ENCODE peak calls at places on chromosome 2, in four cellular contexts. U, H, W and A are unnamed samples. For H3K9me3, the result is how much of the 10 kb centered on the place peaks cover.

GRCh38 chr2:10234409-10235094 is 68.2 kb upstream of the HPCAL1 start:
- DNase-seq in U (peak), H (no peak), W (no peak), A (no peak)

GRCh38 chr2:47076586-47077441 is 78.3 kb downstream of the STPG4 start:
- DNase-seq in U (no peak), H (no peak), W (peak), A (no peak)

GRCh38 chr2:54728669-54729120 is 5.2 kb downstream of the EML6 start:
- DNase-seq in U (no peak), H (no peak), W (no peak), A (no peak)

GRCh38 chr2:47237375-47238357 is 82.6 kb upstream of the STPG4 start:
- DNase-seq in U (no peak), H (no peak), W (peak), A (no peak)

GRCh38 chr2:38155-38554 is 8.2 kb downstream of the FAM110C start:
- DNase-seq in U (peak), H (no peak), W (no peak), A (no peak)

GRCh38 chr2:181771355-181771754 is 91.0 kb upstream of the NEUROD1 start:
- DNase-seq in U (no peak), H (no peak), W (no peak), A (no peak)

GRCh38 chr2:177338177-177338721 is 54.3 kb upstream of the AGPS start:
- DNase-seq in U (no peak), H (no peak), W (no peak), A (no peak)

GRCh38 chr2:230758566-230759480 is 46.2 kb downstream of the CAB39 start:
- DNase-seq in U (no peak), H (no peak), W (no peak), A (no peak)

GRCh38 chr2:236063994-236064393 is 104.2 kb downstream of the GBX2 start:
- DNase-seq in U (no peak), H (no peak), W (no peak), A (no peak)

GRCh38 chr2:43174368-43175186 is 51.8 kb downstream of the ZFP36L2 start:
- DNase-seq in U (no peak), H (peak), W (no peak), A (no peak)

GRCh38 chr2:240213476-240214391 is 73.3 kb upstream of the OTOS start:
- DNase-seq in U (peak), H (no peak), W (no peak), A (no peak)

GRCh38 chr2:164155558-164155957 is 419.8 kb upstream of the FIGN start:
- DNase-seq in U (no peak), H (no peak), W (no peak), A (no peak)

GRCh38 chr2:104853926-104854506 is at the start of gene POU3F3:
- DNase-seq in U (peak), H (peak), W (peak), A (peak)

GRCh38 chr2:109188924-109189323 is 59.9 kb downstream of the SH3RF3 start:
- DNase-seq in U (no peak), H (no peak), W (no peak), A (no peak)

GRCh38 chr2:112691761-112692370 is 29.0 kb upstream of the NT5DC4 start:
- DNase-seq in U (no peak), H (no peak), W (no peak), A (no peak)

GRCh38 chr2:175990099-175990498 is 12.0 kb downstream of the LNPK start:
- DNase-seq in U (no peak), H (no peak), W (no peak), A (no peak)

GRCh38 chr2:23824777-23825212 is 102.1 kb downstream of the ATAD2B start:
- DNase-seq in U (no peak), H (peak), W (no peak), A (peak)

GRCh38 chr2:210324458-210324857 is 9.5 kb upstream of the MYL1 start:
- DNase-seq in U (no peak), H (no peak), W (no peak), A (no peak)

GRCh38 chr2:11873766-11874165 is 127.3 kb downstream of the LPIN1 start:
- DNase-seq in U (no peak), H (no peak), W (no peak), A (no peak)

GRCh38 chr2:84065857-84066256 is 393.2 kb downstream of the SUCLG1 start:
- DNase-seq in U (no peak), H (no peak), W (no peak), A (no peak)

GRCh38 chr2:226903179-226903578 is 67.3 kb downstream of the RHBDD1 start:
- DNase-seq in U (no peak), H (no peak), W (no peak), A (no peak)

GRCh38 chr2:168456526-168457176 is 579 bp downstream of the CERS6 start:
- DNase-seq in U (peak), H (peak), W (peak), A (peak)

GRCh38 chr2:135997380-135997779 is 12.0 kb upstream of the DARS1 start:
- DNase-seq in U (no peak), H (no peak), W (no peak), A (peak)

GRCh38 chr2:197414039-197414438 is 20.8 kb downstream of the SF3B1 start:
- DNase-seq in U (no peak), H (no peak), W (no peak), A (no peak)

GRCh38 chr2:9108210-9108967 is 98.2 kb upstream of the ASAP2 start:
- DNase-seq in U (no peak), H (no peak), W (no peak), A (no peak)
- H3K9me3 ChIP-seq in U (under half), H (under half), W (under half), A (under half)

DNA sequence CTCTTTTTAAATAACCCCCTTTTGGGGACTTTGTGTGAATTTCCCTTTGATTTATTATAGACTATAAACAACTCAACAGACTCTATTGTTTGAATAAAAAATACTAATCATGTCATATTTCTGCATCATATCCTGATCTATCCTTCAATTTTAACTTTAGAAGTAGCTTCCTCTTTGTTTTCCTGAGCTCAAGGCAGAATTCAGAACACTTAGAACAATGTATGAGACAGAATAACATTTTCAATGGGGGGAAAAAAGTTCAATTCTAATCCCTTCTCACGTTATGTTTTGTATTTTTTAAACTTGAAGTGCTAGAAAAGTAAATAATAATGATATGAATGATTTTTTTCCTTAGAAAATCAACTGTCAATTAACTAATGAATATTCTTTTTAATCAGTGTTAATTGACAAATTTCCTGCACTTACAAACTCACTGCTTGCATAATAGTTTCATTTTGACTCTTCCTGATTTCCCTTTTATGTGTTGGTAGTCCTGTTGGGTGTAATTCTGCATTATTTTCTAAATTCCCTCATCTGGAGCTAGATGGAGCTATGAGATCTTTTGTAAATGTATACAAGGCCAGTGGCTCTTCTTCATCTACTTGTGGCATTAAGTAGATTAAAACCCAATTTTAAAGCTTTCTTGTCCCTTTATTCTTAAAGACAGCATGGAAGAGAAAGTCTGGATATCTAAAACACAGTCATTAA is 326.1 kb downstream of the PARD3B start:
- DNase-seq in U (no peak), H (peak), W (no peak), A (no peak)
- H3K9me3 ChIP-seq in U (under half), H (under half), W (under half), A (under half)

GRCh38 chr2:196130039-196130825 is 41.1 kb downstream of the STK17B start:
- DNase-seq in U (no peak), H (no peak), W (no peak), A (no peak)
- H3K9me3 ChIP-seq in U (under half), H (under half), W (under half), A (under half)

DNA sequence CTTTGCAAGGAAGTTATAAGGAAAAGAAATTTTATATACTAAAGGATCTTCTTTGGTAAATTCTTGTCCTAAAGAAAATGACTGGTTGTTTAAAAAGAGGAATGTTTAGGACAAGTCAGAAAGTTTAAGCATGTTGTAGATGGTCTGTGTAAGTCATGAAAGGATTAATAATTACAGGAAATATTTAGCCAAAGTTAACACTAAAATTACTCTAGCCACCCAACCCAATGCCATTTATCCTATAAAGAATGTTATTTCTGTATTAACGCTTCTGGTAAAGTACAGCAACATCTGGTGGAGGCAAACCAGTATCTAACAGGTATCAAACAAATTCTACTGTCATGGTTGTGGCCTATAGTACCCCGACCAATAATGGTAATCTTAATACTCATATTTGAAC is 546.9 kb upstream of the PKDCC start:
- DNase-seq in U (no peak), H (no peak), W (no peak), A (no peak)
- H3K9me3 ChIP-seq in U (under half), H (under half), W (under half), A (under half)

DNA sequence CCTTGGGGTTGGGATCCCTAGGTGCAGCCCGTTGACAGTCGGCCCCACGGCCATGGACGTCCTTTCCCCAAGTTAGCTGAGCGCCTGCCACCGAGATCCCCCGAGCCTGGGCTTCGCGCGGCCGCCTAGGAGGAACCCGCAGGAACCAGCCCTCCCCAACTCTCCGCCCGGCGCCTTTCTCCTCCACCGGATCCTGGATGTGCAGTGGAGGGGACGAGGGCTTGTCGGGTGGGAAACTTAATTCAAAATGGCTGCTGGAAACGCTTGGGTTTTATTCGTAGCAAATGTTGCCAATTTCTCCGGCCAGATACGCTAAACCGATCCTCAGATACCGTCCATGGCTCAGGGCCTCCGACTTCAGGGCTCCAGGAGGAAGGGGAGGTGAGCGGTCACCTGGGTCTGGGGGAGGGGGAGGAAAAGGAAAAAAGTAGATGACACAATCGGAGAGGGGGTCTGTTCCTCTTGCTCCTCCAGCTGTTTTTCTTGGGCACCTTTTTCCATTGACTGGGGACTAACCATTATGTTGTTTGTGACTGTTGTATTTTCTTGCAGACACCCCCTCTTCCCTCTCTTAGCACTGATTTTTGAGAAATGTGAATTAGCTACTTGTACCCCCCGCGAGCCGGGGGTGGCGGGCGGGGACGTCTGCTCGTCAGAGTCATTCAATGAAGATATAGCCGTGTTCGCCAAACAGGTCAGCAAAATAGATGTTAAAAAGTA is 4.5 kb downstream of the MEIS1 start:
- DNase-seq in U (peak), H (no peak), W (no peak), A (no peak)
- H3K9me3 ChIP-seq in U (under half), H (under half), W (under half), A (under half)

DNA sequence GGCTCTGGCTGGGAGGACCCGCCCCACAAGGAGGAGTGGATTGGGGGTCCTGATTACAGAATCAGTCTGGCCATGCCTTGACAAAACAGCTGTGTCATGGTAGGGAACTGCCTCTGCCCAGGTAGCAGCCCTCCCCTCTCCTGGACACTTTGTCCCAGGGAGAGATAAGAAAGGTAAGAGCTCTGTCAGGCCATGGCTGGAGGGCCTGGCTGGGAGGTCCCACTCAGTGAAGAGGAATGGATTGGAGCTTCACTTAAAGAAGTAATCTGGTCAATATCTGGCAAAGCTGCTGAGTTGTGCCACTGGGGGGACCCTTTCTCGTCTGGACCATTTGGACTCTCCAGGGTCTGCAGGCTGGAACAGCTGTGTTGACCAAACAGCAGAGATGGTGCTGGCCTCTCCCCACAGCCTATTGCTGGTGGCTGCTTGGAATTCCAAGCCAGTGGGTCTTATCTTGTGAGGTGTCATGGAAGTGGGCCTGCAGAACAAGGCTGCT is 75.4 kb downstream of the EPC2 start:
- DNase-seq in U (no peak), H (no peak), W (no peak), A (no peak)
- H3K9me3 ChIP-seq in U (under half), H (under half), W (under half), A (under half)